ENCODE peak calls at places on chromosome 5, in four cellular contexts. T is IMR-90, R is H9, E is H1. W is an unnamed sample.

GRCh38 chr5:138948391-138949222 is 73.5 kb upstream of the LRRTM2 start:
- DNase-seq in R (no peak), E (no peak), T (no peak), W (no peak)

GRCh38 chr5:5787366-5787765 is 364.9 kb downstream of the ICE1 start:
- DNase-seq in R (no peak), E (no peak), T (no peak), W (no peak)

GRCh38 chr5:9733456-9733855 is 103.3 kb upstream of the TAS2R1 start:
- DNase-seq in R (no peak), T (peak), E (no peak), W (no peak)

GRCh38 chr5:103450333-103451061 is 112.1 kb downstream of the NUDT12 start:
- DNase-seq in R (no peak), E (no peak), T (peak), W (peak)

GRCh38 chr5:144203750-144204596 is 33.3 kb downstream of the KCTD16 start:
- DNase-seq in T (peak), E (no peak), R (peak), W (peak)

GRCh38 chr5:6714221-6715041 is 1.2 kb downstream of the TENT4A start:
- DNase-seq in E (no peak), T (no peak), R (no peak), W (no peak)

GRCh38 chr5:112554089-112554977 is 135.3 kb upstream of the EPB41L4A start:
- DNase-seq in E (no peak), T (no peak), R (no peak), W (no peak)

GRCh38 chr5:136018814-136019777 is 9.7 kb upstream of the TGFBI start:
- DNase-seq in R (no peak), T (peak), E (no peak), W (no peak)

GRCh38 chr5:36052542-36052941 is 14.1 kb downstream of the UGT3A2 start:
- DNase-seq in T (no peak), E (no peak), R (no peak), W (no peak)

GRCh38 chr5:140408750-140409241 is 7.2 kb downstream of the ANKHD1 start:
- DNase-seq in T (no peak), R (no peak), E (no peak), W (no peak)

GRCh38 chr5:140402258-140403074 is 833 bp downstream of the ANKHD1 start:
- DNase-seq in R (peak), T (peak), E (no peak), W (peak)

GRCh38 chr5:140400730-140401361 is 787 bp upstream of the ANKHD1 start:
- DNase-seq in R (peak), E (peak), T (peak), W (peak)

GRCh38 chr5:140401362-140402257 is at the start of gene ANKHD1:
- DNase-seq in R (peak), E (peak), T (peak), W (peak)

DNA sequence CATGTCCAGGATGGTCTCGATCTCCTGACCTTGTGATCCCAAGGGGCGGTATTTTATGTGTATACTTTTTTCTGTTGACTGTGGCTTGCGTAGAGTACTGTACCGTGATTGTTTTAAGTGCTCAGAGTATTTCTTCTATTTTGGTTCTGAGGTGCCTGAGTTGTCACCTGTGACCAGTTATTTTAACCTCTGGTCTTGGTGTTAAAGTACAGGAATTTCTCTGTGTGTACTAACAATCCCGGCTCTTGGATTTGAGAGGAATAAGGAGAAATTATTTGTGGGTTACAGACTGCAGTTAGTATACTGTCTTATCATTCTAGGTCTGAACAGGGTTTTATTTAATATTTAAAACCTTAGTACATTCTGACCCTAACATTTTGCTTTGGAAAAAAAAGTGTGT is 2.0 kb downstream of the ANKHD1 start:
- DNase-seq in R (no peak), E (no peak), T (no peak), W (no peak)
- H4K5ac ChIP-seq in R (no peak), E (no peak), T (no peak), W (no peak)

GRCh38 chr5:114387433-114387832 is 25.6 kb downstream of the KCNN2 start:
- DNase-seq in T (no peak), E (no peak), R (no peak), W (no peak)
- H4K5ac ChIP-seq in T (no peak), E (no peak), R (no peak), W (no peak)

GRCh38 chr5:126129431-126129830 is 293.8 kb upstream of the GRAMD2B start:
- DNase-seq in E (no peak), T (no peak), R (no peak), W (no peak)
- H4K5ac ChIP-seq in E (no peak), T (no peak), R (no peak), W (no peak)

GRCh38 chr5:92581690-92582089 is 999.3 kb downstream of the NR2F1-AS1 start:
- DNase-seq in E (no peak), R (no peak), T (no peak), W (no peak)

GRCh38 chr5:92580814-92581213 is 1000.2 kb downstream of the NR2F1-AS1 start:
- DNase-seq in E (no peak), T (peak), R (no peak), W (no peak)

GRCh38 chr5:92581249-92581648 is 999.8 kb downstream of the NR2F1-AS1 start:
- DNase-seq in E (no peak), R (no peak), T (no peak), W (no peak)
- H4K5ac ChIP-seq in E (no peak), R (no peak), T (no peak), W (no peak)